ENCODE peak calls at places on chromosomes 6 and 20, in four cellular contexts. O is astrocyte, W is T-helper 17 cell, K is upper lobe of right lung. V is an unnamed sample. For H3K9me3, the result is how much of the 10 kb centered on the place peaks cover.

GRCh38 chr6:143806282-143807102 is 36.6 kb upstream of the LTV1 start:
- DNase-seq in O (peak), W (no peak), K (no peak), V (peak)

GRCh38 chr20:45959126-45959525 is 12.9 kb downstream of the ZNF335 start:
- DNase-seq in O (no peak), W (no peak), K (peak), V (no peak)

GRCh38 chr20:53360815-53361214 is 232.8 kb downstream of the ZNF217 start:
- DNase-seq in O (no peak), W (no peak), K (no peak), V (no peak)

GRCh38 chr20:60050193-60050960 is 92.2 kb downstream of the CDH26 start:
- DNase-seq in O (no peak), W (no peak), K (no peak), V (peak)

GRCh38 chr6:47168176-47168575 is 126.0 kb upstream of the ADGRF1 start:
- DNase-seq in O (peak), W (no peak), K (no peak), V (peak)

GRCh38 chr20:46849269-46849668 is 45.4 kb upstream of the EYA2 start:
- DNase-seq in O (no peak), W (no peak), K (no peak), V (no peak)

GRCh38 chr20:46710149-46710913 is 882 bp downstream of the SLC2A10 start:
- DNase-seq in O (no peak), W (no peak), K (no peak), V (no peak)

GRCh38 chr6:108760158-108761050 is 87.8 kb upstream of the ARMC2 start:
- DNase-seq in O (peak), W (no peak), K (no peak), V (no peak)

GRCh38 chr6:157328108-157328692 is 4.9 kb upstream of the TMEM242 start:
- DNase-seq in O (peak), W (no peak), K (no peak), V (peak)

GRCh38 chr6:44272529-44272928 is 2.3 kb downstream of the TMEM151B start:
- DNase-seq in O (no peak), W (no peak), K (no peak), V (no peak)

GRCh38 chr20:59743767-59744485 is 139.6 kb downstream of the PHACTR3 start:
- DNase-seq in O (no peak), W (no peak), K (no peak), V (no peak)

GRCh38 chr6:135739288-135739687 is 112.2 kb upstream of the PDE7B start:
- DNase-seq in O (peak), W (no peak), K (no peak), V (peak)

GRCh38 chr20:12984069-12984765 is 24.6 kb upstream of the SPTLC3 start:
- DNase-seq in O (peak), W (no peak), K (no peak), V (no peak)

GRCh38 chr6:7042654-7043545 is 64.9 kb upstream of the RREB1 start:
- DNase-seq in O (no peak), W (no peak), K (no peak), V (no peak)

GRCh38 chr6:169042061-169042460 is 211.6 kb downstream of the THBS2 start:
- DNase-seq in O (no peak), W (no peak), K (no peak), V (no peak)

GRCh38 chr20:59153355-59153681 is 10.3 kb upstream of the ZNF831 start:
- DNase-seq in O (no peak), W (no peak), K (peak), V (no peak)

GRCh38 chr20:48704761-48705160 is 123.0 kb downstream of the PREX1 start:
- DNase-seq in O (no peak), W (no peak), K (peak), V (no peak)

GRCh38 chr20:14955396-14955795 is 618.0 kb upstream of the FLRT3 start:
- DNase-seq in O (no peak), W (no peak), K (no peak), V (no peak)

GRCh38 chr6:31659649-31660223 is 842 bp downstream of the C6orf47 start:
- DNase-seq in O (peak), W (no peak), K (no peak), V (peak)

GRCh38 chr6:115969207-115969929 is 91.3 kb downstream of the FRK start:
- DNase-seq in O (no peak), W (no peak), K (no peak), V (no peak)

GRCh38 chr6:87071683-87072082 is 23.2 kb downstream of the CGA start:
- DNase-seq in O (no peak), W (no peak), K (no peak), V (no peak)

GRCh38 chr20:62433655-62434054 is 6.3 kb upstream of the RBBP8NL start:
- DNase-seq in O (no peak), W (no peak), K (no peak), V (no peak)

GRCh38 chr20:57680934-57681914 is 28.6 kb downstream of the PMEPA1 start:
- DNase-seq in O (no peak), W (peak), K (no peak), V (no peak)

GRCh38 chr6:116283191-116283590 is 3.5 kb upstream of the TSPYL1 start:
- DNase-seq in O (no peak), W (no peak), K (no peak), V (no peak)

GRCh38 chr6:26022166-26022510 is 59.5 kb downstream of the TRIM38 start:
- DNase-seq in O (peak), W (no peak), K (no peak), V (peak)

GRCh38 chr20:6381887-6382286 is 259.1 kb upstream of the FERMT1 start:
- DNase-seq in O (peak), W (no peak), K (no peak), V (peak)

GRCh38 chr6:85672623-85673022 is 29.9 kb upstream of the SYNCRIP start:
- DNase-seq in O (no peak), W (no peak), K (no peak), V (no peak)

GRCh38 chr6:27279513-27280063 is 32.1 kb downstream of the PRSS16 start:
- DNase-seq in O (no peak), W (no peak), K (no peak), V (no peak)

GRCh38 chr6:27281105-27281539 is 31.0 kb downstream of the POM121L2 start:
- DNase-seq in O (no peak), W (no peak), K (no peak), V (no peak)

GRCh38 chr6:27280064-27280539 is 32.0 kb downstream of the POM121L2 start:
- DNase-seq in O (peak), W (no peak), K (no peak), V (peak)

GRCh38 chr6:27281569-27281968 is 30.5 kb downstream of the POM121L2 start:
- DNase-seq in O (no peak), W (no peak), K (no peak), V (no peak)

GRCh38 chr6:27280540-27281000 is 31.5 kb downstream of the POM121L2 start:
- DNase-seq in O (no peak), W (no peak), K (no peak), V (no peak)
- H3K9me3 ChIP-seq in O (under half), W (under half), K (under half), V (under half)

GRCh38 chr20:55953201-55953600 is 52.1 kb downstream of the CBLN4 start:
- DNase-seq in O (no peak), W (no peak), K (no peak), V (peak)

GRCh38 chr20:55947701-55948100 is 57.6 kb downstream of the CBLN4 start:
- DNase-seq in O (no peak), W (no peak), K (no peak), V (peak)
- H3K9me3 ChIP-seq in O (under half), W (under half), K (under half), V (under half)

GRCh38 chr6:110329348-110329728 is 28.8 kb downstream of the METTL24 start:
- DNase-seq in O (no peak), W (no peak), K (no peak), V (no peak)

GRCh38 chr6:110332281-110332680 is 25.9 kb downstream of the METTL24 start:
- DNase-seq in O (no peak), W (no peak), K (no peak), V (no peak)

GRCh38 chr6:110331816-110332215 is 26.3 kb downstream of the METTL24 start:
- DNase-seq in O (no peak), W (no peak), K (no peak), V (no peak)

GRCh38 chr6:110329729-110330436 is 28.3 kb downstream of the METTL24 start:
- DNase-seq in O (peak), W (no peak), K (no peak), V (peak)

DNA sequence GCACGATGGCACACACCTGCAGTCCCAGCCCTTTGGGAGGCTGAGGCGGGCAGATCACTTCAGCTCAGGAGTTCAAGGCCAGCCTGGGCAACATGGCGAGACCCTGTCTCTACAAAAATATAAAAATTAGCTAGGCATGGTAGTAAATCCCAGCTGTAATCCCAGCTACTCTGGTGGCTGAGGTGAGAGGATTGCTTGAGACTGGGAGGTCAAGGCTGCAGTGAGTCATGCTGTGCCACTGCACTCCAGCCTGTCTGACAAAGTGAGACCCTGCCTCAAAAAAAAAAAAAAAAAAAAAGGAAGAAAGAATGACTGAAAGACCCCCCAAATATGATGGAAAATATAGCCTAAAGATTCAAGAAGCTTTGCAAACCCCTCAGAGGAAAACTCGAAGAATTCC is 26.8 kb downstream of the METTL24 start:
- DNase-seq in O (no peak), W (no peak), K (no peak), V (no peak)
- H3K9me3 ChIP-seq in O (under half), W (under half), K (under half), V (under half)

GRCh38 chr6:362924-363249 is 28.7 kb upstream of the IRF4 start:
- DNase-seq in O (no peak), W (no peak), K (no peak), V (no peak)

GRCh38 chr6:363291-363690 is 28.3 kb upstream of the IRF4 start:
- DNase-seq in O (no peak), W (no peak), K (no peak), V (no peak)

GRCh38 chr6:361411-362132 is 30.0 kb upstream of the IRF4 start:
- DNase-seq in O (no peak), W (no peak), K (no peak), V (no peak)

GRCh38 chr6:360791-361373 is 30.7 kb upstream of the IRF4 start:
- DNase-seq in O (no peak), W (no peak), K (no peak), V (no peak)

DNA sequence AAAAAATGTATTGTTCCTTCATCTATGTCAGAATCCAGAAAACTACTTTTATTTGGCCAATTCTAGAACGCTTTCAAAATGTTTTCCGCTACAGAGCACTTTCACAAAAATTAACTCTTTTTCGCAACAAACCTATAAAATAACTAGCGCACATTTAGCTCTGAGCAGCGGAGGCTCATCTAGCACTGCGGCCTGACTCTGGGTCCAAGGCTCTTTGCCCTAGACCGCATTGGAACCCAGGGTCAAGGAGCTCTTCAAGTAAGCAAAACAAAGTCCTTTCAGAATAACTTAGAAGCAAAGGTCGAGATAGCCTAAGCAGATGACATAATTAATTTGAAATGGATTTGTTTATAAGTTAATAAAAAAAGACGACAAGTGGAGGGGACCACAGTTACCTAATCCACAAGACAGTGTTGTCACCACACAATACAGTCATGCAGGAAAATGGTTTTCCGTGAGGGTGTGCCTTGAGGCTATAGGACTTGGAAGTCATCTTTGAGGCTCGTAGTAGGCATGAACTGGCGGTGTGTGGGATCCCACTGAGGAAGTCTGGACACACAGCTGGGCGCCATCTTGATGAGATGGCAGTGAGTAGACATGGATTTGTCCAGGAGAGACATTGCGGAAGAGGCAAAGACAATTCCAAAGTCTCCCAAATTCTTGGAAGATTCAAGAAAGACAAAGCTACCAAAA is 29.2 kb upstream of the IRF4 start:
- DNase-seq in O (no peak), W (no peak), K (no peak), V (no peak)
- H3K9me3 ChIP-seq in O (under half), W (under half), K (under half), V (under half)

DNA sequence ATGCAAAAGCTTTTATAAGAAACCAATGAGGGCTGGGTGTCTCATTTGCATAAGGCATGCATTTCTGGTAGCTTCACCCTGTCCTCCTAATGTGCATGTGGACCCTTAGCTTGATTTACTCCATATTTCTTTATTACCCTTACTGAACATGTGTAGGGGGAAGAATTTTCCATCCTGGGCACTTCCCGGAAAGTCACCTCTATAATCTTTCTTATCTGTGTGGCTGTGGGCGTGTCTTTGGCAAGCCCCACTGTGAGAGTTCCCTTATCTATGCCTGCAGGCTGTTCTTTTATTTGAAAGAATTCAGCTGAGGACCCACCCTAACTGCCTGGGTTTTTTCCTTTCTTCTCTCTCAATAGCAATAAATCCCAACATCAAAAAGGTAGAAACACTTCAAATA is 627.8 kb downstream of the DOK5 start:
- DNase-seq in O (no peak), W (no peak), K (no peak), V (no peak)
- H3K9me3 ChIP-seq in O (under half), W (under half), K (under half), V (under half)

DNA sequence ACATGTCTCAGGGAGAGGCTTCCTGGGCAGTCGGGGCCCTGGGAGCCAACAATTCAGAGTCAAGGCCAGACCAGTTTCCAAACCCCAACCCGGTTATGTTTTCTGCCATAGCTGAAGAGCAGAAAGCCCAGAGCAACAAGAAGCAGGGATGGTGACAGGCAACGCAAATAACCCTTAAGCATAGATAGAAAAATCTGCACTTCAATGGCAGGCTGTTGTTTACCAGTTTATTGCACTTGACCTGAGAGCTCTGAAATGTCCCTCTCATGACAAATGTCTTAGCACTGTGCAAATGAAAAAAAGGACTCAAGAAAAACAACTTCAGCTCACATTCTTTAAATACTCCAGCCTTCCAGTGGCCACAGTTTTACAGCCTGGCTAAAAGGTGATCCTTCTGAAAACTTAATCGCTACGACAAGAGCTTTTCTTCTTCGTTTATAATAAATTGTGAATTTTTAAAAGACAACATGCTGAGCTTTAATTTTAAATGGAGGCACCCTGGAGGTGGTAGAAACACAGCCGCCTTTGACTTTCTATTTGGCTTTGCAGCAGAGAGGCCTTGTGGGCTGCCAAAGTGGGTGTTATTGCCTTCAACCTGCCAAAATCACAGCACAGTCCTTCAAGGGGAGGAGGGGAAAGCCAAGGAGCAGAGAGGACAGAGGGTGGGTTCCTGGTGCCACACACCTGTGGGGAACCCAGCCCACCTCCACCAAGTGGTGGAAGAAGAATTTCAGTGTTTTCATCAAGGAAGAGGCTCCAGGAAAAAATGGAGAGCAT is 289.5 kb upstream of the CDYL start:
- DNase-seq in O (peak), W (no peak), K (no peak), V (no peak)
- H3K9me3 ChIP-seq in O (under half), W (under half), K (under half), V (under half)

V was measured in mammary epithelial cell.